ENCODE peak calls at places on chromosomes 13 and 19, in five cellular contexts. W is OCI-M1; B is SK-MEL-5; F is astrocyte of the spinal cord; Y is stimulated activated CD4-positive, alpha-beta T cell treated with anti-CD3 and anti-CD28 coated beads, Interleukin-1b, Interleukin-23, amount 100 ng/mL, for 24 hours. E is an unnamed sample.

GRCh38 chr19:38055655-38056521 is 148.9 kb downstream of the SIPA1L3 start:
- DNase-seq in W (no peak), B (no peak), F (no peak), Y (no peak), E (no peak)

GRCh38 chr13:105219636-105220035 is 1315.8 kb downstream of the EFNB2 start:
- DNase-seq in W (no peak), B (no peak), F (peak; percentile 37), Y (no peak), E (no peak)

GRCh38 chr13:112072531-112073244 is 5.7 kb downstream of the SOX1 start:
- DNase-seq in W (no peak), B (no peak), F (no peak), Y (no peak), E (no peak)

GRCh38 chr13:66933994-66934393 is 296.1 kb downstream of the PCDH9 start:
- DNase-seq in W (peak; percentile 28), B (no peak), F (peak; percentile 84), Y (no peak), E (no peak)

GRCh38 chr19:5903502-5904301 is at the start of gene NDUFA11:
- DNase-seq in W (peak; percentile 97), B (peak; percentile 91), F (peak; percentile 99), Y (peak; percentile 97), E (peak; percentile 99)

GRCh38 chr19:5309438-5310204 is 31.0 kb downstream of the PTPRS start:
- DNase-seq in W (peak; percentile 68), B (no peak), F (no peak), Y (no peak), E (peak; percentile 67)

GRCh38 chr13:20128459-20128927 is 32.4 kb downstream of the GJA3 start:
- DNase-seq in W (peak; percentile 47), B (no peak), F (no peak), Y (no peak), E (no peak)

GRCh38 chr13:82467626-82468025 is 1414.6 kb downstream of the SLITRK1 start:
- DNase-seq in W (no peak), B (no peak), F (no peak), Y (no peak), E (no peak)

GRCh38 chr13:113623491-113624234 is 34.3 kb downstream of the ATP4B start:
- DNase-seq in W (no peak), B (peak; percentile 17), F (no peak), Y (no peak), E (peak; percentile 34)

GRCh38 chr19:56350416-56351045 is 35.9 kb upstream of the ZSCAN5A start:
- DNase-seq in W (peak; percentile 56), B (peak; percentile 69), F (peak; percentile 46), Y (peak; percentile 22), E (peak; percentile 55)

GRCh38 chr19:1571358-1571757 is 3.2 kb upstream of the MEX3D start:
- DNase-seq in W (no peak), B (peak; percentile 60), F (no peak), Y (no peak), E (no peak)

E was measured in sciatic nerve.